ENCODE peak calls at places on chromosomes 11 and 22, in ten cellular contexts. Q is substantia nigra; J is activated naive CD4-positive, alpha-beta T cell treated with Interleukin-2 at 50 U/mL for 16 hours; Z is NCI-H1105; D is lower lobe of right lung; T is stimulated activated naive CD4-positive, alpha-beta T cell; S is T-cell; K is GM13977; V is left cardiac atrium; N is SHP77 treated with DMSO at 0.1 percent for 48 hours. M is an unnamed sample.

GRCh38 chr22:41401781-41402648 is 20.3 kb downstream of the TEF start:
- DNase-seq in Q (peak), J (no peak), Z (peak), D (peak), T (no peak), S (no peak), K (no peak), V (peak), N (peak), M (no peak)

GRCh38 chr11:116927163-116927772 is 89.8 kb upstream of the APOA1 start:
- DNase-seq in Q (no peak), J (peak), Z (no peak), D (no peak), T (peak), S (peak), K (no peak), V (no peak), N (no peak), M (peak)

GRCh38 chr22:40482391-40482790 is 112.0 kb downstream of the SGSM3 start:
- DNase-seq in Q (no peak), J (no peak), Z (no peak), D (no peak), T (no peak), S (no peak), K (no peak), V (no peak), N (no peak), M (no peak)

GRCh38 chr11:66042227-66043007 is 6.5 kb downstream of the GAL3ST3 start:
- DNase-seq in Q (no peak), J (no peak), Z (no peak), D (no peak), T (no peak), S (no peak), K (peak), V (no peak), N (no peak), M (no peak)

GRCh38 chr11:30545507-30545906 is 40.6 kb downstream of the MPPED2 start:
- DNase-seq in Q (no peak), J (no peak), Z (no peak), D (no peak), T (no peak), S (no peak), K (no peak), V (no peak), N (no peak), M (no peak)

GRCh38 chr11:9506489-9507343 is 45.9 kb downstream of the ZNF143 start:
- DNase-seq in Q (peak), J (peak), Z (peak), D (peak), T (peak), S (peak), K (peak), V (peak), N (peak), M (peak)

GRCh38 chr22:37764622-37765021 is 43.1 kb upstream of the GCAT start:
- DNase-seq in Q (no peak), J (no peak), Z (no peak), D (no peak), T (no peak), S (no peak), K (no peak), V (no peak), N (no peak), M (no peak)

GRCh38 chr22:50078761-50079160 is 6.5 kb downstream of the MLC1 start:
- DNase-seq in Q (no peak), J (no peak), Z (no peak), D (no peak), T (no peak), S (no peak), K (no peak), V (no peak), N (no peak), M (no peak)

GRCh38 chr22:24976442-24977218 is 24.1 kb downstream of the KIAA1671 start:
- DNase-seq in Q (no peak), J (no peak), Z (no peak), D (no peak), T (no peak), S (no peak), K (no peak), V (no peak), N (no peak), M (no peak)

GRCh38 chr11:30566482-30566881 is 19.7 kb downstream of the MPPED2 start:
- DNase-seq in Q (no peak), J (no peak), Z (no peak), D (no peak), T (no peak), S (no peak), K (no peak), V (no peak), N (no peak), M (no peak)

GRCh38 chr11:32374261-32374711 is 61.1 kb downstream of the WT1 start:
- DNase-seq in Q (no peak), J (peak), Z (no peak), D (no peak), T (no peak), S (no peak), K (peak), V (peak), N (peak), M (no peak)

GRCh38 chr11:40328890-40329617 is 1130.4 kb downstream of the LRRC4C start:
- DNase-seq in Q (no peak), J (no peak), Z (peak), D (peak), T (no peak), S (no peak), K (no peak), V (peak), N (peak), M (no peak)

GRCh38 chr11:104573431-104573830 is 324.8 kb downstream of the CASP12 start:
- DNase-seq in Q (no peak), J (no peak), Z (no peak), D (no peak), T (no peak), S (no peak), K (no peak), V (no peak), N (no peak), M (no peak)

GRCh38 chr22:25823276-25823675 is 81.3 kb downstream of the MYO18B start:
- DNase-seq in Q (no peak), J (no peak), Z (no peak), D (no peak), T (no peak), S (no peak), K (no peak), V (no peak), N (no peak), M (no peak)